ENCODE peak calls at places on chromosomes 4 and X, in six cellular contexts. Z is hepatocyte; G is RWPE1; H is endodermal cell; E is OCI-LY7; M is naive thymus-derived CD4-positive, alpha-beta T cell. Q is an unnamed sample.

GRCh38 chrX:21225643-21226042 is 148.6 kb upstream of the CNKSR2 start:
- DNase-seq in Z (no peak), G (no peak), H (no peak), E (no peak), M (no peak), Q (peak; percentile 0)

GRCh38 chr4:137360701-137361213 is 171.5 kb downstream of the PCDH18 start:
- DNase-seq in Z (no peak), G (no peak), H (no peak), E (no peak), M (no peak), Q (no peak)

GRCh38 chrX:49039598-49040375 is 3.4 kb downstream of the TFE3 start:
- DNase-seq in Z (peak; percentile 93), G (peak; percentile 74), H (peak; percentile 96), E (peak; percentile 68), M (no peak), Q (peak; percentile 64)

GRCh38 chrX:109939498-109939897 is 63.4 kb upstream of the TMEM164 start:
- DNase-seq in Z (no peak), G (no peak), H (no peak), E (no peak), M (no peak), Q (no peak)

GRCh38 chrX:258291-259040 is 22.7 kb upstream of the PLCXD1 start:
- DNase-seq in Z (no peak), G (no peak), H (peak; percentile 32), E (no peak), M (no peak), Q (no peak)

GRCh38 chr4:166882221-166882620 is 352.1 kb downstream of the SPOCK3 start:
- DNase-seq in Z (no peak), G (peak; percentile 47), H (no peak), E (no peak), M (no peak), Q (peak; percentile 29)

GRCh38 chr4:140472156-140472555 is 25.9 kb downstream of the MGAT4D start:
- DNase-seq in Z (no peak), G (no peak), H (no peak), E (no peak), M (no peak), Q (no peak)

GRCh38 chr4:8723222-8723980 is 130.8 kb downstream of the CPZ start:
- DNase-seq in Z (no peak), G (no peak), H (peak; percentile 41), E (no peak), M (no peak), Q (no peak)

GRCh38 chr4:163143532-163143931 is 23.2 kb downstream of the NAF1 start:
- DNase-seq in Z (no peak), G (no peak), H (no peak), E (no peak), M (no peak), Q (no peak)

GRCh38 chr4:164931551-164932324 is 45.7 kb downstream of the TRIM61 start:
- DNase-seq in Z (no peak), G (peak; percentile 15), H (peak; percentile 58), E (no peak), M (no peak), Q (no peak)

GRCh38 chrX:134186362-134187121 is 50.4 kb upstream of the CCDC160 start:
- DNase-seq in Z (no peak), G (no peak), H (no peak), E (no peak), M (peak; percentile 73), Q (no peak)

GRCh38 chr4:38926917-38927316 is 59.3 kb downstream of the FAM114A1 start:
- DNase-seq in Z (no peak), G (no peak), H (no peak), E (no peak), M (no peak), Q (no peak)
- H3K27ac ChIP-seq in Z (no peak overlapping the region), G (no peak overlapping the region), H (no peak overlapping the region), E (no peak overlapping the region), M (no peak overlapping the region), Q (no peak overlapping the region)

DNA sequence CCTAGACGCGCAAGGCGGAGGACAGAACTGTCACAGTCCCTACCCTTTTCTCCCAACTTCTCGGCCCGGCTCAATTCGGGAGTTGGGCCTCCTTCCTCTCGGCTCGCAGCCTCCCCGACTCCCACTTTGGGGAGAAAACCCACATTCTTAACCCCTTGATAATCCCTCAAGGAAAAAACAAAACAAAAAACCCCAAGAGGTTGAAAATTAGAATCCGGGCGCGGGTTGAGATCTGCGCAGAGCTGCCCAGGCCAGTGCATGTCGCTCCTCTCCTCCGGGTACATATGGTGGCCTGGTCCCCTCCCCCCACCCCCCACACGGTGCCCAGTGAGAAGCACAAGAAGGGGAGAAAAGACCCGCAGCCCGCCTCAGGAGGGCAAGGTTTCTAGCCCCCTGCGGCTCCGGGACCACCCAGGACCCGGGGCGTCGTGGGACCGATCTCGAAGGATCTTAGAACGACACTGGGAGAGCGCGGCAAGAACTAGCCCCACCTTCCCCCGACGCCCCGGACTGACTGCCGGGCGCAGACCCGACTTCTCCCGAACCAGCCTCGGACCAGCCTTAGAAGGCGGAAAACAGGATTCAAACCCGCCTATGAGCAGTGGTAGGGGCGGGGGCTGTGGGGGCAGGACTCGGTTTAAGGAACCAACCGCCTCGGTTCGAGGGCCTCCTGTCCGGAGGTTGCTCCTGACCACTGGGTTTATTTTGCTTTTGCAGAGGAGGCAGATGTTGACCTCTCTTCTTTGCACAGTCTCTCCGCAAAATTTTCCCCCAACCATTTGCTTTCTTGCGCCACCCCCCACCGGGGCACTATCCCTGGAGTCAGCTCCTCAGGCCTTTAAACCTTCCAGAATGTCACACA is 2.5 kb upstream of the PDGFRA start:
- DNase-seq in Z (peak; percentile 65), G (no peak), H (peak; percentile 85), E (no peak), M (no peak), Q (no peak)
- H3K27ac ChIP-seq in Z (peak overlapping the region; percentile 96), G (no peak overlapping the region), H (no peak overlapping the region), E (no peak overlapping the region), M (no peak overlapping the region), Q (no peak overlapping the region)

GRCh38 chrX:72309297-72310071 is 3.8 kb upstream of the CITED1 start:
- DNase-seq in Z (no peak), G (no peak), H (no peak), E (no peak), M (no peak), Q (no peak)
- H3K27ac ChIP-seq in Z (no peak overlapping the region), G (no peak overlapping the region), H (no peak overlapping the region), E (no peak overlapping the region), M (no peak overlapping the region), Q (no peak overlapping the region)

GRCh38 chrX:68506649-68507048 is 7.8 kb downstream of the YIPF6 start:
- DNase-seq in Z (no peak), G (no peak), H (no peak), E (no peak), M (no peak), Q (no peak)

GRCh38 chrX:68511255-68511654 is 12.4 kb downstream of the YIPF6 start:
- DNase-seq in Z (peak; percentile 66), G (peak; percentile 14), H (peak; percentile 69), E (peak; percentile 49), M (no peak), Q (no peak)

GRCh38 chrX:68504237-68504636 is 5.4 kb downstream of the YIPF6 start:
- DNase-seq in Z (no peak), G (peak; percentile 58), H (no peak), E (no peak), M (no peak), Q (peak; percentile 27)

GRCh38 chrX:68503830-68504229 is 5.0 kb downstream of the YIPF6 start:
- DNase-seq in Z (no peak), G (no peak), H (no peak), E (no peak), M (no peak), Q (no peak)

GRCh38 chrX:68508799-68509198 is 9.9 kb downstream of the YIPF6 start:
- DNase-seq in Z (no peak), G (peak; percentile 1), H (no peak), E (no peak), M (peak; percentile 16), Q (no peak)
- H3K27ac ChIP-seq in Z (no peak overlapping the region), G (no peak overlapping the region), H (no peak overlapping the region), E (no peak overlapping the region), M (peak overlapping the region; percentile 45), Q (no peak overlapping the region)